ENCODE peak calls at places on chromosomes 13 and 19, in four cellular contexts. Z is K562, T is GM12878, M is HL-60. A is an unnamed sample.

GRCh38 chr19:46692918-46693722 is 23.8 kb downstream of the PRKD2 start:
- DNase-seq in Z (peak; percentile 3), T (no peak), M (no peak), A (no peak)

GRCh38 chr19:16244091-16244490 is 46.4 kb downstream of the AP1M1 start:
- DNase-seq in Z (no peak), T (no peak), M (no peak), A (no peak)

GRCh38 chr19:11138659-11139526 is 16.7 kb downstream of the SPC24 start:
- DNase-seq in Z (peak; percentile 60), T (no peak), M (peak; percentile 37), A (no peak)

GRCh38 chr13:37716796-37717195 is 118.2 kb upstream of the POSTN start:
- DNase-seq in Z (no peak), T (no peak), M (no peak), A (no peak)

GRCh38 chr19:1017115-1017905 is 3.6 kb downstream of the TMEM259 start:
- DNase-seq in Z (peak; percentile 77), T (no peak), M (no peak), A (no peak)

GRCh38 chr19:57465680-57466381 is 8.9 kb upstream of the VN1R1 start:
- DNase-seq in Z (peak; percentile 36), T (peak; percentile 12), M (peak; percentile 63), A (no peak)

GRCh38 chr13:82147526-82147925 is 1734.7 kb downstream of the SLITRK1 start:
- DNase-seq in Z (no peak), T (no peak), M (no peak), A (no peak)

GRCh38 chr19:49004133-49004532 is 10.4 kb downstream of the RUVBL2 start:
- DNase-seq in Z (no peak), T (no peak), M (no peak), A (no peak)

GRCh38 chr13:75136151-75136550 is 345.8 kb downstream of the TBC1D4 start:
- DNase-seq in Z (no peak), T (no peak), M (peak; percentile 10), A (no peak)

GRCh38 chr13:82165396-82166174 is 1716.7 kb downstream of the SLITRK1 start:
- DNase-seq in Z (no peak), T (no peak), M (no peak), A (no peak)

GRCh38 chr19:5933391-5933998 is 19.4 kb downstream of the CAPS start:
- DNase-seq in Z (no peak), T (no peak), M (no peak), A (no peak)
- TF ChIP-seq POLR2AphosphoS5 in Z (no peak), T (no peak), M (no peak), A (no peak)

GRCh38 chr13:112894673-112895481 is 74.1 kb upstream of the MCF2L start:
- DNase-seq in Z (no peak), T (no peak), M (no peak), A (no peak)
- TF ChIP-seq SPI1 in Z (no peak), T (no peak), M (no peak), A (no peak)

GRCh38 chr13:28412981-28413380 is 81.9 kb downstream of the FLT1 start:
- DNase-seq in Z (no peak), T (no peak), M (no peak), A (no peak)

GRCh38 chr13:28410096-28410495 is 84.8 kb downstream of the FLT1 start:
- DNase-seq in Z (peak; percentile 15), T (no peak), M (no peak), A (no peak)

GRCh38 chr13:28411859-28412353 is 83.0 kb downstream of the FLT1 start:
- DNase-seq in Z (peak; percentile 25), T (no peak), M (no peak), A (no peak)

GRCh38 chr13:28415994-28416411 is 78.9 kb downstream of the FLT1 start:
- DNase-seq in Z (no peak), T (no peak), M (peak; percentile 58), A (no peak)

GRCh38 chr13:28413999-28414398 is 80.9 kb downstream of the FLT1 start:
- DNase-seq in Z (no peak), T (no peak), M (no peak), A (peak; percentile 13)
- TF ChIP-seq POLR2AphosphoS5 in Z (no peak), T (no peak), M (no peak), A (no peak)

GRCh38 chr19:29686285-29686805 is 21.1 kb downstream of the PLEKHF1 start:
- DNase-seq in Z (no peak), T (no peak), M (no peak), A (no peak)
- TF ChIP-seq SPI1 in Z (no peak), T (no peak), M (no peak), A (no peak)

GRCh38 chr13:91355099-91355825 is 7.8 kb downstream of the MIR17HG start:
- DNase-seq in Z (no peak), T (no peak), M (no peak), A (no peak)
- TF ChIP-seq POLR2AphosphoS5 in Z (no peak), T (no peak), M (peak; percentile 74), A (peak; percentile 68)

GRCh38 chr19:8373867-8374813 is 10.2 kb downstream of the ANGPTL4 start:
- DNase-seq in Z (peak; percentile 59), T (no peak), M (no peak), A (no peak)

GRCh38 chr19:8368136-8368535 is 4.2 kb downstream of the ANGPTL4 start:
- DNase-seq in Z (no peak), T (no peak), M (no peak), A (no peak)

GRCh38 chr19:8367327-8368001 is 3.5 kb downstream of the ANGPTL4 start:
- DNase-seq in Z (peak; percentile 58), T (no peak), M (no peak), A (no peak)

GRCh38 chr19:8370176-8371010 is 6.4 kb downstream of the ANGPTL4 start:
- DNase-seq in Z (no peak), T (no peak), M (no peak), A (no peak)

GRCh38 chr19:8371011-8371804 is 7.3 kb downstream of the ANGPTL4 start:
- DNase-seq in Z (peak; percentile 88), T (no peak), M (peak; percentile 21), A (no peak)
- TF ChIP-seq SPI1 in Z (peak; percentile 7), T (no peak), M (no peak), A (no peak)

GRCh38 chr19:54009440-54009839 is 18.0 kb downstream of the CACNG6 start:
- DNase-seq in Z (no peak), T (no peak), M (no peak), A (no peak)
- TF ChIP-seq POLR2AphosphoS5 in Z (no peak), T (no peak), M (no peak), A (no peak)

GRCh38 chr13:30983431-30983830 is 51.0 kb downstream of the TEX26 start:
- DNase-seq in Z (no peak), T (no peak), M (no peak), A (no peak)
- TF ChIP-seq SPI1 in Z (no peak), T (no peak), M (no peak), A (no peak)

DNA sequence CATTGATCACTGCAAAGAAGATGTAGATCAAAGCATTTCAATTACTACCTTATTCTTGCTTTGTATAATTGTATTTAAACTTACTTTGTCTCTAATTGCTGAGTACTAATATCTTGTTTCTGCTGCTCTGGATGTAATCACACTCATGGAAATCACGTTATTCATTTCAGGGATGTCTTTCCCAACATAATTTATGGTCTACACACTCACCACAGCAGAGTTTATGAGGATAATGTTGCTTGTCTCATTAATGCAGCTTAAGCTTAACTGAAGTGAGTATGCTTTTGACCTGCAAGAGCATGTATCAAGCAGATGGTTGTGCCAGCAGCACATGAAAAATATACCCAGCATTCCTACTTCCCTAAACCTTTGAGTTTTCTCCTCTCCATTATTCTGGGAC is 1080.8 kb downstream of the SLITRK5 start:
- DNase-seq in Z (no peak), T (no peak), M (no peak), A (no peak)
- TF ChIP-seq POLR2AphosphoS5 in Z (no peak), T (no peak), M (no peak), A (no peak)

GRCh38 chr19:7655581-7655980 is 13.3 kb upstream of the RETN start:
- DNase-seq in Z (no peak), T (no peak), M (peak; percentile 91), A (no peak)

GRCh38 chr19:7657047-7657779 is 11.6 kb upstream of the RETN start:
- DNase-seq in Z (no peak), T (no peak), M (peak; percentile 95), A (no peak)

GRCh38 chr19:7662657-7663056 is 6.2 kb upstream of the RETN start:
- DNase-seq in Z (no peak), T (no peak), M (no peak), A (no peak)

GRCh38 chr19:7654401-7654800 is 14.4 kb upstream of the RETN start:
- DNase-seq in Z (no peak), T (no peak), M (no peak), A (no peak)

GRCh38 chr19:7658219-7658686 is 10.6 kb upstream of the RETN start:
- DNase-seq in Z (no peak), T (peak; percentile 79), M (peak; percentile 35), A (peak; percentile 92)
- TF ChIP-seq SPI1 in Z (no peak), T (no peak), M (no peak), A (no peak)

A was measured in GM12891.